ENCODE peak calls at places on chromosomes 6 and 20, in nine cellular contexts. U, K, Y, E, Q, L, X, M and T are unnamed samples.

GRCh38 chr20:33443512-33444239 is at the start of gene SNTA1:
- DNase-seq in E (peak; percentile 84), X (peak; percentile 83), L (peak; percentile 93), U (peak; percentile 98), M (peak; percentile 89), Q (peak; percentile 98), Y (peak; percentile 87), K (peak; percentile 87), T (peak; percentile 86)

GRCh38 chr20:64101731-64102621 is 5.4 kb downstream of the NPBWR2 start:
- DNase-seq in Y (peak; percentile 39), E (peak; percentile 43), K (peak; percentile 64), X (no peak), Q (peak; percentile 72), U (peak; percentile 78), L (no peak), M (peak; percentile 74), T (no peak)

GRCh38 chr6:33975631-33976424 is 170.1 kb downstream of the GRM4 start:
- DNase-seq in E (no peak), X (no peak), Y (no peak), Q (no peak), L (no peak), M (peak; percentile 9), U (peak; percentile 52), K (no peak), T (no peak)

GRCh38 chr20:35108921-35109320 is 16.3 kb upstream of the TRPC4AP start:
- DNase-seq in Y (no peak), K (no peak), Q (no peak), X (no peak), E (no peak), U (no peak), M (no peak), L (no peak), T (peak; percentile 3)

GRCh38 chr20:60255866-60256265 is 297.6 kb downstream of the CDH26 start:
- DNase-seq in E (no peak), L (no peak), X (no peak), K (no peak), Y (peak; percentile 75), M (no peak), Q (no peak), U (no peak), T (peak; percentile 79)

GRCh38 chr6:37614059-37614940 is 83.4 kb downstream of the MDGA1 start:
- DNase-seq in Y (no peak), L (no peak), Q (no peak), U (no peak), M (no peak), K (no peak), E (no peak), X (no peak), T (no peak)

GRCh38 chr6:31396422-31397152 is 6.8 kb upstream of the MICA start:
- DNase-seq in E (peak; percentile 89), X (peak; percentile 81), K (peak; percentile 55), Y (peak; percentile 83), U (peak; percentile 86), M (peak; percentile 37), Q (peak; percentile 84), L (peak; percentile 86), T (peak; percentile 79)

GRCh38 chr6:93927731-93928130 is 508.4 kb upstream of the EPHA7 start:
- DNase-seq in M (no peak), U (peak; percentile 23), L (no peak), K (no peak), X (no peak), Q (no peak), E (no peak), Y (no peak), T (no peak)

GRCh38 chr6:116512155-116512559 is 718 bp downstream of the CALHM5 start:
- DNase-seq in X (peak; percentile 59), Y (peak; percentile 46), M (no peak), Q (no peak), E (no peak), U (no peak), L (no peak), K (no peak), T (no peak)

GRCh38 chr6:146315321-146316254 is 228.0 kb upstream of the RAB32 start:
- DNase-seq in K (no peak), X (no peak), Y (peak; percentile 13), L (no peak), E (no peak), M (no peak), Q (no peak), U (no peak), T (no peak)

GRCh38 chr6:80454197-80454596 is 347.7 kb downstream of the BCKDHB start:
- DNase-seq in M (no peak), X (peak; percentile 87), K (no peak), Y (peak; percentile 98), Q (no peak), L (no peak), E (no peak), U (no peak), T (peak; percentile 99)

GRCh38 chr20:36210561-36210960 is 25.7 kb upstream of the AAR2 start:
- DNase-seq in Y (no peak), M (no peak), Q (no peak), K (no peak), X (no peak), L (no peak), U (no peak), E (no peak), T (peak; percentile 40)

GRCh38 chr6:9408718-9409117 is 973.4 kb upstream of the SLC35B3 start:
- DNase-seq in Q (no peak), M (no peak), U (no peak), L (no peak), E (no peak), X (no peak), Y (peak; percentile 34), K (no peak), T (no peak)

GRCh38 chr20:17622086-17622850 is 52.4 kb downstream of the DSTN start:
- DNase-seq in Q (peak; percentile 16), K (no peak), X (no peak), U (peak; percentile 37), M (no peak), Y (no peak), L (no peak), E (no peak), T (no peak)

GRCh38 chr6:31663961-31664789 is 622 bp downstream of the GPANK1 start:
- DNase-seq in X (peak; percentile 89), Y (peak; percentile 90), L (peak; percentile 56), E (no peak), Q (no peak), M (peak; percentile 50), K (no peak), U (no peak), T (peak; percentile 82)

GRCh38 chr6:79408598-79408997 is 128.6 kb downstream of the LCA5 start:
- DNase-seq in X (no peak), Y (no peak), K (no peak), Q (no peak), E (no peak), L (no peak), U (no peak), M (no peak), T (no peak)

GRCh38 chr20:13148961-13149360 is 72.1 kb upstream of the ISM1 start:
- DNase-seq in X (no peak), L (no peak), Q (no peak), M (no peak), U (no peak), K (no peak), E (no peak), Y (no peak), T (no peak)

GRCh38 chr6:6277418-6277817 is 43.0 kb downstream of the F13A1 start:
- DNase-seq in E (no peak), M (no peak), L (no peak), X (peak; percentile 56), Y (peak; percentile 84), K (no peak), U (no peak), Q (no peak), T (peak; percentile 57)

GRCh38 chr6:143744593-143745151 is 66.9 kb downstream of the PHACTR2 start:
- DNase-seq in X (peak; percentile 44), L (no peak), K (no peak), Q (no peak), E (no peak), Y (no peak), U (no peak), M (peak; percentile 62), T (peak; percentile 16)

GRCh38 chr6:14001329-14002012 is 76.7 kb downstream of the RNF182 start:
- DNase-seq in Q (no peak), K (no peak), U (no peak), M (no peak), Y (peak; percentile 99), E (no peak), L (no peak), X (peak; percentile 99), T (peak; percentile 94)

GRCh38 chr6:81727876-81728517 is 24.5 kb downstream of the TENT5A start:
- DNase-seq in L (no peak), M (no peak), U (no peak), E (no peak), K (no peak), X (no peak), Y (no peak), Q (no peak), T (no peak)

GRCh38 chr6:18154507-18155272 is at the start of gene TPMT:
- DNase-seq in M (peak; percentile 96), Y (peak; percentile 44), U (no peak), L (no peak), X (no peak), E (no peak), K (peak; percentile 94), Q (no peak), T (peak; percentile 29)

GRCh38 chr20:59043698-59044097 is 1.1 kb upstream of the PRELID3B start:
- DNase-seq in Y (peak; percentile 71), M (no peak), Q (no peak), K (no peak), X (no peak), U (no peak), L (no peak), E (no peak), T (peak; percentile 32)

GRCh38 chr6:160667854-160668481 is 3.9 kb upstream of the LPA start:
- DNase-seq in U (no peak), L (no peak), E (no peak), X (no peak), Y (no peak), Q (no peak), K (no peak), M (peak; percentile 9), T (peak; percentile 55)

GRCh38 chr20:50371878-50372769 is 138.1 kb upstream of the PTPN1 start:
- DNase-seq in Y (no peak), Q (no peak), E (no peak), M (peak; percentile 15), L (no peak), U (no peak), K (no peak), X (no peak), T (no peak)

GRCh38 chr6:125918230-125918629 is 38.3 kb upstream of the HINT3 start:
- DNase-seq in L (peak; percentile 8), M (no peak), Y (no peak), K (peak; percentile 28), U (no peak), X (no peak), Q (no peak), E (no peak), T (no peak)

GRCh38 chr20:36271639-36272546 is 34.2 kb upstream of the DLGAP4 start:
- DNase-seq in Y (no peak), Q (no peak), E (no peak), X (no peak), K (no peak), M (no peak), L (no peak), U (no peak), T (no peak)

GRCh38 chr6:131015630-131016263 is 47.3 kb downstream of the EPB41L2 start:
- DNase-seq in U (no peak), M (no peak), L (peak; percentile 33), K (no peak), E (no peak), Y (peak; percentile 70), Q (no peak), X (peak; percentile 58), T (no peak)

GRCh38 chr6:132964868-132965382 is 150.6 kb downstream of the RPS12 start:
- DNase-seq in E (no peak), M (peak; percentile 29), K (no peak), U (no peak), Q (no peak), L (no peak), X (no peak), Y (no peak), T (no peak)